ENCODE peak calls at places on chromosomes 16 and 17, in nine cellular contexts. I is kidney, X is MM.1S, W is neural progenitor cell, H is colonic mucosa, O is H1, A is fibroblast of lung, N is SK-N-SH, P is mammary epithelial cell. B is an unnamed sample.
A peak's percentile ranks its signal among the peaks of the same experiment; 100 is the strongest.

GRCh38 chr17:1730345-1731193 is 6.1 kb downstream of the WDR81 start:
- DNase-seq in P (peak; percentile 85), W (no peak), N (peak; percentile 48), O (no peak), I (peak; percentile 94), A (peak; percentile 70), X (no peak), H (peak; percentile 52), B (no peak)

GRCh38 chr16:22664132-22664531 is 149.8 kb upstream of the HS3ST2 start:
- DNase-seq in P (no peak), A (no peak), X (no peak), I (no peak), O (no peak), H (no peak), N (no peak), W (no peak), B (no peak)

GRCh38 chr17:62899349-62899748 is 66.7 kb upstream of the TANC2 start:
- DNase-seq in I (no peak), H (no peak), P (no peak), A (no peak), W (no peak), X (no peak), O (no peak), N (no peak), B (no peak)

GRCh38 chr16:78551487-78552085 is 452.1 kb downstream of the WWOX start:
- DNase-seq in N (no peak), H (no peak), I (no peak), X (peak; percentile 9), P (no peak), O (peak; percentile 10), W (peak; percentile 67), A (no peak), B (no peak)

GRCh38 chr17:41377546-41377945 is 4.6 kb downstream of the KRT34 start:
- DNase-seq in W (no peak), H (no peak), I (no peak), N (no peak), P (no peak), X (no peak), O (no peak), A (peak; percentile 19), B (peak; percentile 40)

GRCh38 chr16:20851601-20852000 is 45.3 kb downstream of the REXO5 start:
- DNase-seq in I (peak; percentile 87), A (peak; percentile 96), P (peak; percentile 83), X (no peak), W (no peak), H (peak; percentile 41), O (no peak), N (no peak), B (peak; percentile 96)

GRCh38 chr17:74682028-74682427 is 30.7 kb downstream of the CD300LF start:
- DNase-seq in H (no peak), I (no peak), X (no peak), P (no peak), W (no peak), N (no peak), O (no peak), A (no peak), B (no peak)

GRCh38 chr17:45228121-45228941 is 6.6 kb downstream of the FMNL1 start:
- DNase-seq in A (no peak), O (no peak), X (peak; percentile 56), W (no peak), H (no peak), I (peak; percentile 61), N (no peak), P (no peak), B (no peak)

GRCh38 chr17:28988475-28988874 is 17.4 kb downstream of the SEZ6 start:
- DNase-seq in W (no peak), O (no peak), H (no peak), P (no peak), I (no peak), N (no peak), A (no peak), X (no peak), B (no peak)

GRCh38 chr17:28985950-28986713 is 19.7 kb downstream of the SEZ6 start:
- DNase-seq in N (no peak), X (no peak), A (no peak), P (no peak), W (peak; percentile 94), O (peak; percentile 31), I (no peak), H (no peak), B (no peak)

GRCh38 chr17:28986714-28987367 is 19.0 kb downstream of the SEZ6 start:
- DNase-seq in W (peak; percentile 47), A (no peak), X (no peak), N (no peak), I (no peak), O (no peak), H (no peak), P (no peak), B (no peak)

GRCh38 chr17:28982191-28982793 is 23.5 kb downstream of the SEZ6 start:
- DNase-seq in A (peak; percentile 18), P (no peak), O (no peak), N (no peak), I (no peak), H (no peak), X (peak; percentile 87), W (no peak), B (no peak)

DNA sequence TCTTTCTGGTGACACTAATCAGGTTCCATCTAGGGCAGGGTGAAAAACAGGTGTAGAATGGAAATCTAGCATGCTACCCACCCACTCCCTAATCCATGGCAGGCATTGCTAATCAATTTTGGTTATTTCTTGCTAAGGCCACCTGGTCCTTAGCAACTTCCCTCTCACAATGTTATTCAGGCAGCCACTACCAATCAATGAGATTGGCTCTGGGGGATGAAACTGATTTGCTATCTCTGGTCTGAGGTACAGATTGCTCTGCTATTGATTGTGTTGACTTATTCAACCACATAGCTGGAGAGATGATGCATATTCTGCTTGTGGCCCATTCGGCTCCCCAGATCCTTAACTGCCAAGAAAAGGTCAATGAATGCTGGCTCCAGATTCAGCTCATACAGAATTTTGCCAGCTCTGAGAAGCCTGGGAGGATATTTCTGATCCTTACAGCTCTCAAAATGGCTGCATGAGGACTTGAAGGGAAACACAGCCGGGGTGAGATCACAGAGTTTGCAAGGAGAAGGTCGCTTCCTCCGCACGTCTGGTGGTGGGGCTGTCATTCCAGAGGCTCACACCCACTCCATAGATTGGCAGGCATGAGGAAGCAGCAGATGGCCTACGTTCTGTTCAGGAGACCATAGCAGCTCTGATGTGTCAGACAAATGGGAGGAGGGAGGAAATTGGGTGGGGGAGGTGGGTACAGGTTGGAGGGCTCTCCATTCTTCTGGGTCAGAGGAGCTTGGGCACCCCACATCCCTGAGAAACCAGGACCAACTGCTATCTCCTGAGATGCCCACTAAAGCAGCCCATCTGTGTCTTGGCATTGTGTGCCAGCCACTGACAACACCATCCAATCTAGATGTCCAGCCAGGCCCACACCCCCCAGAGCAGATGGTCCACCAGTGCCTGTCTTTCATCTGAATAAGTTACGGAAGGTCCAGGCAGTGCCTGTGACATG is 22.3 kb downstream of the SEZ6 start:
- DNase-seq in O (no peak), X (no peak), A (peak; percentile 12), W (no peak), P (no peak), N (no peak), I (no peak), H (no peak), B (no peak)
- H3K9ac ChIP-seq in O (no peak overlapping the region), X (no peak overlapping the region), A (no peak overlapping the region), W (no peak overlapping the region), P (no peak overlapping the region), N (no peak overlapping the region), I (no peak overlapping the region), H (no peak overlapping the region), B (no peak overlapping the region)

GRCh38 chr16:67110136-67110847 is 551 bp downstream of the PHAF1 start:
- DNase-seq in X (no peak), P (no peak), N (no peak), A (no peak), W (peak; percentile 68), I (no peak), O (no peak), H (peak; percentile 33), B (no peak)

GRCh38 chr16:67111951-67112444 is 2.3 kb downstream of the PHAF1 start:
- DNase-seq in X (no peak), N (no peak), H (no peak), P (no peak), W (no peak), A (no peak), I (no peak), O (no peak), B (no peak)

GRCh38 chr16:67108489-67108888 is 1.3 kb upstream of the PHAF1 start:
- DNase-seq in N (no peak), X (no peak), O (no peak), I (no peak), A (no peak), H (no peak), W (no peak), P (no peak), B (no peak)

GRCh38 chr16:67109407-67110135 is at the start of gene PHAF1:
- DNase-seq in P (peak; percentile 93), O (peak; percentile 74), I (peak; percentile 97), X (peak; percentile 94), N (peak; percentile 100), H (peak; percentile 96), W (peak; percentile 95), A (peak; percentile 85), B (peak; percentile 95)

DNA sequence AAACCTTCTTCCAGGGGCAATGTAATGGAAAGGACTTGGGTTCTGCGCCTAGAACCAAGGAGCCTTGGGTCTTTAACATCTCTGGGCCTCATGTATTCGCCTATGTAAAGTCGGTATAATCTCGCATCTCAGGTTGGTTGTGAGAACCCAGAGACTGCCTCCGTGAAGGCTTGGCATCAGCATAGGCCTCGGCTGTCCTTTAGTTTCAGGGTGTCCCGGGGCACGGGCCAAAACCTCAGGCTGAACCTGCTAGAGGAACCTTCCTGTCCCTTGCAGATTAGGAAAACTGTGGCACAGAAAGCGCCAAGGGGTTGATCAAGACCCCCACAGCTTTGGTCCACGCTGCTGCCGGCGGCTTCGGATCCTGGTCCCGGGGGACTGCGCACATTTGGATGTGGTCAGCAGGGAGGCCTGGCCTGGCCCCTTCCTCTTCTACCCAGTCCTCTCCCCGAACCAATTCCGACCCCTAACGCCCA is 772 bp upstream of the PHAF1 start:
- DNase-seq in H (no peak), N (no peak), P (no peak), A (no peak), X (no peak), W (no peak), I (no peak), O (no peak), B (no peak)
- H3K4me3 ChIP-seq in H (peak overlapping the region; percentile 89), N (peak overlapping the region; percentile 84), P (no peak overlapping the region), A (peak overlapping the region; percentile 99), X (peak overlapping the region; percentile 96), W (peak overlapping the region; percentile 81), I (peak overlapping the region; percentile 96), O (peak overlapping the region; percentile 94), B (peak overlapping the region; percentile 98)

GRCh38 chr17:12953126-12953525 is 64.7 kb downstream of the ELAC2 start:
- DNase-seq in X (no peak), O (no peak), N (no peak), H (no peak), A (no peak), I (no peak), P (no peak), W (no peak), B (no peak)

GRCh38 chr17:12952012-12952411 is 65.8 kb downstream of the ELAC2 start:
- DNase-seq in H (no peak), X (no peak), W (no peak), O (no peak), I (no peak), N (no peak), P (no peak), A (no peak), B (no peak)

GRCh38 chr17:12959441-12959840 is 58.4 kb downstream of the ELAC2 start:
- DNase-seq in W (no peak), H (no peak), N (no peak), X (no peak), I (no peak), A (peak; percentile 79), P (no peak), O (no peak), B (no peak)

GRCh38 chr17:12958786-12959185 is 59.0 kb downstream of the ELAC2 start:
- DNase-seq in N (no peak), O (no peak), P (no peak), I (no peak), A (peak; percentile 51), W (no peak), H (no peak), X (no peak), B (no peak)

DNA sequence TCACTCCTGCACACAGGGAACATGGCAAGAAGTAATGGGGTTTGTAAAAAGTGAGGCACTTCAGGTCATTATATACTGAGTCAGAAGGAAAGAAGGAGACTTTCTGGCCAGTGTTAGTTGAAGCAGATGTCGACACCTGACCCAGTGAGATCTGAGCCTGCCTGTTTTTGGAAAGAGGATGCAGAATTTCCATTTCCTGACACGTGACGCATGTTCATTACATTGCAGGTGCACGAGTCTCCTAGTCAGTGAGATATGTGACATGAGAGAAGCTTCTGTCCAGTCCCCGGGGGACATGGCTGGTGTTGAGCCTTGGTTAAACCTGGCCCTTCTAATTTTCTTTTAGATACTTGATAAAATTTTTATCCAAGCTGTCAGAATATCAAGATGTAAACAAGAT is 62.3 kb downstream of the ELAC2 start:
- DNase-seq in A (no peak), H (no peak), I (no peak), X (no peak), P (no peak), W (no peak), N (no peak), O (no peak), B (no peak)
- H3K4me1 ChIP-seq in A (no peaks in the 10 kb centered on the region), H (no peaks in the 10 kb centered on the region), I (no peaks in the 10 kb centered on the region), X (no peaks in the 10 kb centered on the region), P (no peaks in the 10 kb centered on the region), W (no peaks in the 10 kb centered on the region), N (no peaks in the 10 kb centered on the region), O (no peaks in the 10 kb centered on the region), B (peaks cover 8% of the 10 kb centered on the region)

GRCh38 chr16:1929578-1930337 is 11.5 kb upstream of the HS3ST6 start:
- DNase-seq in W (peak; percentile 92), A (peak; percentile 67), H (peak; percentile 89), N (peak; percentile 99), P (peak; percentile 71), I (peak; percentile 96), X (peak; percentile 88), O (peak; percentile 57), B (peak; percentile 95)
- H3K9ac ChIP-seq in W (no peak overlapping the region), A (peak overlapping the region; percentile 46), H (peak overlapping the region; percentile 46), N (peak overlapping the region; percentile 76), P (no peak overlapping the region), I (no peak overlapping the region), X (peak overlapping the region; percentile 60), O (no peak overlapping the region), B (peak overlapping the region; percentile 78)